ENCODE peak calls at places on chromosome 11, in eight cellular contexts. One of them, this sample, is unnamed.

GRCh38 chr11:111846063-111846462 is 25.3 kb downstream of the ALG9 start:
- DNase-seq in BJ: no peak
- DNase-seq in brain microvascular endothelial cell: peak; percentile 35
- DNase-seq in A673: no peak
- DNase-seq in HL-60: no peak
- DNase-seq in IMR-90: peak; percentile 87
- DNase-seq in cardiac fibroblast: peak; percentile 60
- DNase-seq in psoas muscle: no peak
- DNase-seq in this sample: no peak

GRCh38 chr11:46972343-46972742 is 35.8 kb downstream of the CSTPP1 start:
- DNase-seq in A673: no peak
- DNase-seq in cardiac fibroblast: no peak
- DNase-seq in HL-60: peak; percentile 18
- DNase-seq in psoas muscle: no peak
- DNase-seq in IMR-90: no peak
- DNase-seq in brain microvascular endothelial cell: no peak
- DNase-seq in BJ: no peak
- DNase-seq in this sample: no peak

GRCh38 chr11:76824980-76825725 is 35.6 kb upstream of the ACER3 start:
- DNase-seq in brain microvascular endothelial cell: no peak
- DNase-seq in IMR-90: peak; percentile 61
- DNase-seq in A673: no peak
- DNase-seq in BJ: no peak
- DNase-seq in cardiac fibroblast: peak; percentile 48
- DNase-seq in psoas muscle: no peak
- DNase-seq in HL-60: no peak
- DNase-seq in this sample: no peak

GRCh38 chr11:94504689-94505293 is 7.5 kb upstream of the C11orf97 start:
- DNase-seq in brain microvascular endothelial cell: peak; percentile 61
- DNase-seq in psoas muscle: no peak
- DNase-seq in IMR-90: peak; percentile 68
- DNase-seq in HL-60: peak; percentile 30
- DNase-seq in A673: peak; percentile 75
- DNase-seq in BJ: no peak
- DNase-seq in cardiac fibroblast: peak; percentile 81
- DNase-seq in this sample: no peak

GRCh38 chr11:94028436-94028835 is 7.3 kb downstream of the HEPHL1 start:
- DNase-seq in cardiac fibroblast: peak; percentile 82
- DNase-seq in BJ: peak; percentile 28
- DNase-seq in psoas muscle: no peak
- DNase-seq in A673: no peak
- DNase-seq in brain microvascular endothelial cell: peak; percentile 42
- DNase-seq in HL-60: no peak
- DNase-seq in IMR-90: peak; percentile 81
- DNase-seq in this sample: peak; percentile 15

GRCh38 chr11:4607111-4607510 is 920 bp downstream of the TRIM68 start:
- DNase-seq in cardiac fibroblast: peak; percentile 13
- DNase-seq in HL-60: no peak
- DNase-seq in IMR-90: peak; percentile 7
- DNase-seq in psoas muscle: no peak
- DNase-seq in A673: peak; percentile 2
- DNase-seq in brain microvascular endothelial cell: no peak
- DNase-seq in BJ: no peak
- DNase-seq in this sample: no peak

GRCh38 chr11:44445500-44446340 is 119.7 kb upstream of the CD82 start:
- DNase-seq in cardiac fibroblast: no peak
- DNase-seq in A673: no peak
- DNase-seq in brain microvascular endothelial cell: no peak
- DNase-seq in psoas muscle: no peak
- DNase-seq in IMR-90: no peak
- DNase-seq in BJ: no peak
- DNase-seq in HL-60: no peak
- DNase-seq in this sample: no peak

GRCh38 chr11:102199673-102200072 is 89.4 kb downstream of the YAP1 start:
- DNase-seq in IMR-90: no peak
- DNase-seq in brain microvascular endothelial cell: no peak
- DNase-seq in A673: no peak
- DNase-seq in HL-60: no peak
- DNase-seq in BJ: no peak
- DNase-seq in cardiac fibroblast: no peak
- DNase-seq in psoas muscle: no peak
- DNase-seq in this sample: no peak

GRCh38 chr11:103433380-103433779 is 324.2 kb downstream of the DYNC2H1 start:
- DNase-seq in cardiac fibroblast: peak; percentile 81
- DNase-seq in brain microvascular endothelial cell: peak; percentile 86
- DNase-seq in HL-60: no peak
- DNase-seq in psoas muscle: no peak
- DNase-seq in IMR-90: peak; percentile 94
- DNase-seq in BJ: peak; percentile 68
- DNase-seq in A673: peak; percentile 2
- DNase-seq in this sample: peak; percentile 51

GRCh38 chr11:64025205-64025604 is 10.5 kb upstream of the FLRT1 start:
- DNase-seq in BJ: no peak
- DNase-seq in IMR-90: no peak
- DNase-seq in HL-60: no peak
- DNase-seq in psoas muscle: no peak
- DNase-seq in A673: no peak
- DNase-seq in cardiac fibroblast: no peak
- DNase-seq in brain microvascular endothelial cell: no peak
- DNase-seq in this sample: no peak

GRCh38 chr11:64566042-64566914 is 24.7 kb upstream of the SLC22A12 start:
- DNase-seq in A673: peak; percentile 88
- DNase-seq in cardiac fibroblast: peak; percentile 77
- DNase-seq in HL-60: no peak
- DNase-seq in psoas muscle: peak; percentile 47
- DNase-seq in brain microvascular endothelial cell: peak; percentile 72
- DNase-seq in IMR-90: peak; percentile 65
- DNase-seq in BJ: no peak
- DNase-seq in this sample: peak; percentile 36

GRCh38 chr11:43712676-43713075 is 32.1 kb downstream of the HSD17B12 start:
- DNase-seq in A673: no peak
- DNase-seq in brain microvascular endothelial cell: no peak
- DNase-seq in cardiac fibroblast: no peak
- DNase-seq in psoas muscle: no peak
- DNase-seq in BJ: no peak
- DNase-seq in IMR-90: peak; percentile 89
- DNase-seq in HL-60: no peak
- DNase-seq in this sample: no peak

GRCh38 chr11:46489668-46490560 is 98.3 kb upstream of the CHRM4 start:
- DNase-seq in cardiac fibroblast: peak; percentile 65
- DNase-seq in IMR-90: peak; percentile 69
- DNase-seq in A673: peak; percentile 90
- DNase-seq in HL-60: peak; percentile 50
- DNase-seq in brain microvascular endothelial cell: peak; percentile 55
- DNase-seq in psoas muscle: no peak
- DNase-seq in BJ: no peak
- DNase-seq in this sample: no peak

GRCh38 chr11:128956401-128957203 is 13.9 kb upstream of the TP53AIP1 start:
- DNase-seq in HL-60: peak; percentile 14
- DNase-seq in IMR-90: peak; percentile 78
- DNase-seq in cardiac fibroblast: peak; percentile 82
- DNase-seq in BJ: peak; percentile 26
- DNase-seq in psoas muscle: no peak
- DNase-seq in brain microvascular endothelial cell: peak; percentile 75
- DNase-seq in A673: peak; percentile 84
- DNase-seq in this sample: no peak

GRCh38 chr11:92384807-92385206 is 160.2 kb downstream of the FAT3 start:
- DNase-seq in HL-60: no peak
- DNase-seq in psoas muscle: no peak
- DNase-seq in BJ: no peak
- DNase-seq in brain microvascular endothelial cell: no peak
- DNase-seq in cardiac fibroblast: peak; percentile 36
- DNase-seq in IMR-90: no peak
- DNase-seq in A673: peak; percentile 26
- DNase-seq in this sample: no peak

GRCh38 chr11:105763594-105763993 is 153.7 kb downstream of the GRIA4 start:
- DNase-seq in brain microvascular endothelial cell: no peak
- DNase-seq in psoas muscle: no peak
- DNase-seq in HL-60: no peak
- DNase-seq in cardiac fibroblast: no peak
- DNase-seq in BJ: no peak
- DNase-seq in A673: no peak
- DNase-seq in IMR-90: no peak
- DNase-seq in this sample: no peak

GRCh38 chr11:85658180-85658579 is 6.7 kb downstream of the CREBZF start:
- DNase-seq in BJ: no peak
- DNase-seq in psoas muscle: no peak
- DNase-seq in HL-60: no peak
- DNase-seq in brain microvascular endothelial cell: no peak
- DNase-seq in A673: no peak
- DNase-seq in cardiac fibroblast: no peak
- DNase-seq in IMR-90: no peak
- DNase-seq in this sample: no peak

GRCh38 chr11:5666396-5666780 is 18.5 kb downstream of the TRIM5 start:
- DNase-seq in BJ: no peak
- DNase-seq in HL-60: no peak
- DNase-seq in IMR-90: peak; percentile 20
- DNase-seq in brain microvascular endothelial cell: peak; percentile 7
- DNase-seq in cardiac fibroblast: no peak
- DNase-seq in A673: no peak
- DNase-seq in psoas muscle: no peak
- DNase-seq in this sample: no peak

GRCh38 chr11:112518371-112518770 is 257.7 kb upstream of the PLET1 start:
- DNase-seq in IMR-90: no peak
- DNase-seq in HL-60: no peak
- DNase-seq in brain microvascular endothelial cell: no peak
- DNase-seq in A673: no peak
- DNase-seq in BJ: no peak
- DNase-seq in psoas muscle: no peak
- DNase-seq in cardiac fibroblast: no peak
- DNase-seq in this sample: no peak

DNA sequence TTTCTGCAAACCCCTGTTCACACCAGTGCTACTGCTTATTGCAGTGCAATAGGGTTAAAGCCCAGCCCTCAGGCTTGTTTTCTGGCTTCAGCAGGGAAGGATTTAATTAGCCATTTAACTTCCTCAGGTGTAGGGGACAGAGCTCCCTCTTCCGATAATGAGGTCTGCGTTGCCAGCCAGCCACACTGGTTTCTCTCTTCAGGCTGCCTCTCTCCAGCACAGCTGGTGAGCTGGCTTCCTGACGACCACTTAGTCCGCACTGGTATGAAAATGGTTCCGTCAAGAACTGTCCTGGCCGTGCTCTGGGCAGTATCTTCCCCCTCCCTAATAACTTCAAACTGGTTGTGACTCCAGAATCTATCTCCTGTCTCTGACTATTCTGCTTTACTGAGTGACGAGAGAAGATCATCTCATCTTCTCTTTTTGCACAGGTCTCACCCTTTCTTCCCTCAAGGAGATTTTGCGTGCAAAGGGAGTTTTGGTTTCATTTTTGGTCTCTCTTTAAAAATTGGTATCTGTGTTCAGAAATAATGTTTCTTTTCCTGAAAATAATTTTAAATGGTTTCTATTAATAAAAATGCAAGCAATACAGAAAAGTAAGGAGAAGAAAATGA is 49.2 kb downstream of the CNTN5 start:
- DNase-seq in psoas muscle: no peak
- DNase-seq in A673: peak; percentile 6
- DNase-seq in brain microvascular endothelial cell: peak; percentile 26
- DNase-seq in cardiac fibroblast: peak; percentile 27
- DNase-seq in BJ: no peak
- DNase-seq in IMR-90: no peak
- DNase-seq in HL-60: no peak
- DNase-seq in this sample: peak; percentile 4
- H3K4me3 ChIP-seq in psoas muscle: peak overlapping the region; percentile 61
- H3K4me3 ChIP-seq in A673: peak overlapping the region; percentile 26
- H3K4me3 ChIP-seq in brain microvascular endothelial cell: peak overlapping the region; percentile 62
- H3K4me3 ChIP-seq in cardiac fibroblast: peak overlapping the region; percentile 41
- H3K4me3 ChIP-seq in BJ: no peak overlapping the region
- H3K4me3 ChIP-seq in IMR-90: peak overlapping the region; percentile 45
- H3K4me3 ChIP-seq in HL-60: peak overlapping the region; percentile 30
- H3K4me3 ChIP-seq in this sample: peak overlapping the region; percentile 49

GRCh38 chr11:126655807-126656128 is 300.3 kb downstream of the ST3GAL4 start:
- DNase-seq in HL-60: no peak
- DNase-seq in cardiac fibroblast: peak; percentile 7
- DNase-seq in A673: no peak
- DNase-seq in BJ: no peak
- DNase-seq in IMR-90: peak; percentile 41
- DNase-seq in brain microvascular endothelial cell: no peak
- DNase-seq in psoas muscle: no peak
- DNase-seq in this sample: no peak
- H3K4me3 ChIP-seq in HL-60: no peak overlapping the region
- H3K4me3 ChIP-seq in cardiac fibroblast: no peak overlapping the region
- H3K4me3 ChIP-seq in A673: no peak overlapping the region
- H3K4me3 ChIP-seq in BJ: no peak overlapping the region
- H3K4me3 ChIP-seq in IMR-90: no peak overlapping the region
- H3K4me3 ChIP-seq in brain microvascular endothelial cell: no peak overlapping the region
- H3K4me3 ChIP-seq in psoas muscle: no peak overlapping the region
- H3K4me3 ChIP-seq in this sample: no peak overlapping the region

DNA sequence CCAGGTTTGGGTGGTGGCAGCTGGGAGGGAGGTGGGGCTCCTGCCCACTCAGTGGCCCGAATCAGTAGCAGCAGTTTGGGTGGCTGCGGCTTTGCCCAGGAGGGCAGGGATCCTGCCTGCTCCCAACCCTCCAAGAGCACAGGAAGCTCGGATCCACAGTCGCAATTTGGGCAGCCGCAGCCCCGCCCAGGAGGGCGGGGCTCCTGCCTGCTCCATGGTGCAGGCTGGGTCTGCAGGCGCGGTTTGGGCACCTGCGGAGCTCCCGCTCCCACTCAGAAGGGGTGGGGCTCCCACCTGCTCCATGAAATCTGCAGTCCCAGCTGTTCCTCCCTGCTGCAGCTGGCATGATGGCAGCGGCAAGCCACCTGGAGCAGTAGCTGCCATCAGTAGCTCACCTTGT is 38.1 kb upstream of the CALCB start:
- DNase-seq in cardiac fibroblast: no peak
- DNase-seq in brain microvascular endothelial cell: no peak
- DNase-seq in psoas muscle: no peak
- DNase-seq in IMR-90: no peak
- DNase-seq in A673: peak; percentile 23
- DNase-seq in HL-60: no peak
- DNase-seq in BJ: no peak
- DNase-seq in this sample: no peak
- H3K4me3 ChIP-seq in cardiac fibroblast: no peak overlapping the region
- H3K4me3 ChIP-seq in brain microvascular endothelial cell: no peak overlapping the region
- H3K4me3 ChIP-seq in psoas muscle: no peak overlapping the region
- H3K4me3 ChIP-seq in IMR-90: no peak overlapping the region
- H3K4me3 ChIP-seq in A673: peak overlapping the region; percentile 21
- H3K4me3 ChIP-seq in HL-60: no peak overlapping the region
- H3K4me3 ChIP-seq in BJ: no peak overlapping the region
- H3K4me3 ChIP-seq in this sample: no peak overlapping the region

DNA sequence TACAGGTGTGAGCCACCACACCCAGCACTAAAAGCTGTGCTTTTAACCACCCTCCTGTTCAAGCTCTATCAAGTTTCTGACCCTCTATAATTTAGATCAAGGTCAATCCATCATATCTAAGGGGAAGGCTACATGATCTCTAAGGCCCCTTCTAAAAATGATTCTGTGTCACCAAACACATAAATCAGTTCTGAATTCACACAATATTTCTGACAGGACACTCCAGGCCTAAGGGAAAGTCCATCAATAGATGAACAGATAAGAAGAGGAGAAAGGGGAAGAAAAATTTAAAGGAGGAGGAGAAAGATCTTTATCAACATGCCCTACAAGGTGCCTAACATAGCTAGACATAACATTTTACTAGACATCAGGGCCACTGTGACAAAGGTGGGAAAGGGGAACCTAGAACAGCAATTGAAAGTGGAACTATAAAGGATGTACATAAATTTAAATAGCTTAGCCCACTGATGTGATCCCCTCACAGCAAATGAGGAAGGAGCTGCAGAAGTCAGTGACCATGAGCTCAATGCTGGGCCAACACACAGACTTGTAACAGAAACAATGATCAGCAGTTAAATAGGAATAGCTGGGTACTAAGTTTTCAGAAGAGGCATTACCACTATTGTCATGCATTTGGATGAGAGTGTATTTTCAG is 4.7 kb downstream of the PRCP start:
- DNase-seq in psoas muscle: no peak
- DNase-seq in HL-60: peak; percentile 42
- DNase-seq in IMR-90: no peak
- DNase-seq in brain microvascular endothelial cell: no peak
- DNase-seq in cardiac fibroblast: no peak
- DNase-seq in A673: no peak
- DNase-seq in BJ: no peak
- DNase-seq in this sample: no peak
- H3K4me3 ChIP-seq in psoas muscle: no peak overlapping the region
- H3K4me3 ChIP-seq in HL-60: no peak overlapping the region
- H3K4me3 ChIP-seq in IMR-90: no peak overlapping the region
- H3K4me3 ChIP-seq in brain microvascular endothelial cell: no peak overlapping the region
- H3K4me3 ChIP-seq in cardiac fibroblast: no peak overlapping the region
- H3K4me3 ChIP-seq in A673: no peak overlapping the region
- H3K4me3 ChIP-seq in BJ: no peak overlapping the region
- H3K4me3 ChIP-seq in this sample: no peak overlapping the region

This sample was measured in skeletal muscle cell.